ENCODE peak calls at places on chromosomes 5 and 9, in five cellular contexts. W is IMR-90, S is K562, X is GM12878, M is SK-N-SH. N is an unnamed sample.

GRCh38 chr5:168353216-168353957 is 61.9 kb downstream of the WWC1 start:
- DNase-seq in X (no peak), W (peak), S (no peak), M (no peak), N (no peak)

GRCh38 chr5:112210430-112211005 is 208.6 kb downstream of the EPB41L4A start:
- DNase-seq in X (no peak), S (no peak), M (peak), W (peak), N (peak)

GRCh38 chr5:150540615-150541396 is 32.9 kb downstream of the NDST1 start:
- DNase-seq in W (peak), X (no peak), S (no peak), M (no peak), N (no peak)

GRCh38 chr9:4137755-4138154 is 162.1 kb downstream of the GLIS3 start:
- DNase-seq in S (no peak), W (peak), M (no peak), X (no peak), N (peak)

GRCh38 chr5:146340260-146341081 is 1.8 kb downstream of the POU4F3 start:
- DNase-seq in S (peak), M (no peak), W (peak), X (no peak), N (peak)

GRCh38 chr5:138946241-138946623 is 71.1 kb upstream of the LRRTM2 start:
- DNase-seq in W (no peak), X (no peak), S (no peak), M (peak), N (no peak)

GRCh38 chr5:76608833-76609232 is 14.4 kb downstream of the F2RL2 start:
- DNase-seq in M (no peak), S (no peak), X (no peak), W (peak), N (peak)

GRCh38 chr5:143403607-143404415 is at the start of gene NR3C1:
- DNase-seq in W (peak), X (no peak), M (peak), S (peak), N (peak)

GRCh38 chr9:75134495-75134894 is 46.2 kb downstream of the OSTF1 start:
- DNase-seq in S (no peak), X (no peak), M (no peak), W (no peak), N (no peak)

GRCh38 chr5:56440871-56441740 is 208.0 kb upstream of the ANKRD55 start:
- DNase-seq in M (no peak), X (no peak), W (peak), S (no peak), N (peak)

GRCh38 chr5:113199122-113199905 is 222.7 kb downstream of the DCP2 start:
- DNase-seq in X (no peak), M (no peak), W (peak), S (no peak), N (no peak)

GRCh38 chr5:151480859-151481258 is 33.5 kb downstream of the SLC36A1 start:
- DNase-seq in W (peak), S (no peak), M (peak), X (no peak), N (no peak)

GRCh38 chr9:23730364-23730763 is 95.7 kb downstream of the ELAVL2 start:
- DNase-seq in M (no peak), X (no peak), W (no peak), S (no peak), N (no peak)

GRCh38 chr5:128111818-128112448 is 28.4 kb downstream of the SLC12A2 start:
- DNase-seq in M (no peak), W (peak), X (no peak), S (no peak), N (no peak)

GRCh38 chr9:69085523-69086283 is 50.2 kb downstream of the FXN start:
- DNase-seq in W (peak), S (no peak), M (no peak), X (no peak), N (no peak)

GRCh38 chr9:89001917-89002540 is 10.8 kb downstream of the S1PR3 start:
- DNase-seq in M (no peak), W (no peak), S (no peak), X (no peak), N (no peak)

GRCh38 chr5:141528401-141528984 is 39.6 kb downstream of the PCDHGC5 start:
- DNase-seq in S (no peak), M (no peak), W (peak), X (no peak), N (no peak)

GRCh38 chr9:88784960-88785359 is 206.3 kb upstream of the S1PR3 start:
- DNase-seq in X (no peak), W (no peak), S (no peak), M (no peak), N (no peak)

GRCh38 chr9:134026981-134027380 is 1.7 kb downstream of the BRD3OS start:
- DNase-seq in X (no peak), W (no peak), S (no peak), M (no peak), N (no peak)

GRCh38 chr5:112957970-112958773 is 18.4 kb upstream of the DCP2 start:
- DNase-seq in W (peak), M (no peak), X (peak), S (no peak), N (peak)

GRCh38 chr9:221989-222776 is 7.5 kb downstream of the DOCK8 start:
- DNase-seq in M (no peak), S (no peak), X (no peak), W (no peak), N (no peak)

GRCh38 chr5:177364159-177364962 is 6.6 kb downstream of the RGS14 start:
- DNase-seq in W (no peak), M (no peak), X (peak), S (no peak), N (no peak)

GRCh38 chr9:120408680-120409258 is 171.2 kb downstream of the CDK5RAP2 start:
- DNase-seq in W (no peak), S (no peak), X (no peak), M (peak), N (no peak)

GRCh38 chr5:18238321-18238720 is 604.1 kb downstream of the TAF11L14 start:
- DNase-seq in M (no peak), S (no peak), W (no peak), X (no peak), N (no peak)

GRCh38 chr9:94563548-94563947 is 8.7 kb downstream of the PCAT7 start:
- DNase-seq in W (no peak), X (no peak), S (no peak), M (no peak), N (no peak)

GRCh38 chr5:125357660-125358059 is 611.2 kb upstream of the ZNF608 start:
- DNase-seq in M (no peak), X (no peak), W (no peak), S (no peak), N (no peak)

GRCh38 chr5:72653586-72653985 is 146.4 kb upstream of the ZNF366 start:
- DNase-seq in S (no peak), X (no peak), W (no peak), M (peak), N (no peak)

GRCh38 chr5:10949856-10950630 is 189.0 kb upstream of the DAP start:
- DNase-seq in W (no peak), X (no peak), M (no peak), S (no peak), N (no peak)

GRCh38 chr9:135087489-135087791 is at the start of gene OLFM1:
- DNase-seq in S (peak), W (peak), X (no peak), M (peak), N (peak)

GRCh38 chr9:84874583-84874982 is 205.1 kb downstream of the NTRK2 start:
- DNase-seq in X (no peak), M (no peak), S (no peak), W (no peak), N (no peak)

GRCh38 chr9:18668944-18669343 is 195.0 kb downstream of the ADAMTSL1 start:
- DNase-seq in X (no peak), W (no peak), S (no peak), M (no peak), N (peak)

GRCh38 chr5:139312075-139312474 is 18.5 kb downstream of the MATR3 start:
- DNase-seq in X (no peak), M (no peak), S (no peak), W (no peak), N (no peak)

GRCh38 chr5:90289837-90290236 is 119.7 kb downstream of the CETN3 start:
- DNase-seq in S (no peak), M (no peak), W (no peak), X (no peak), N (no peak)

GRCh38 chr5:5649641-5650040 is 227.2 kb downstream of the ICE1 start:
- DNase-seq in S (no peak), X (no peak), W (no peak), M (no peak), N (no peak)

GRCh38 chr9:13529321-13530104 is 250.0 kb upstream of the MPDZ start:
- DNase-seq in M (no peak), X (no peak), W (no peak), S (no peak), N (no peak)

GRCh38 chr9:81575976-81576375 is 113.4 kb downstream of the TLE1 start:
- DNase-seq in S (no peak), X (no peak), W (peak), M (no peak), N (no peak)

GRCh38 chr5:137733011-137733410 is 2.9 kb downstream of the KLHL3 start:
- DNase-seq in W (peak), M (no peak), X (no peak), S (no peak), N (no peak)

GRCh38 chr5:137731201-137731600 is 4.7 kb downstream of the KLHL3 start:
- DNase-seq in M (no peak), S (no peak), X (no peak), W (peak), N (no peak)

GRCh38 chr5:137727623-137728022 is 8.3 kb downstream of the KLHL3 start:
- DNase-seq in W (no peak), S (no peak), X (no peak), M (no peak), N (no peak)

GRCh38 chr5:137728048-137728447 is 7.8 kb downstream of the KLHL3 start:
- DNase-seq in M (no peak), X (no peak), S (no peak), W (no peak), N (no peak)

DNA sequence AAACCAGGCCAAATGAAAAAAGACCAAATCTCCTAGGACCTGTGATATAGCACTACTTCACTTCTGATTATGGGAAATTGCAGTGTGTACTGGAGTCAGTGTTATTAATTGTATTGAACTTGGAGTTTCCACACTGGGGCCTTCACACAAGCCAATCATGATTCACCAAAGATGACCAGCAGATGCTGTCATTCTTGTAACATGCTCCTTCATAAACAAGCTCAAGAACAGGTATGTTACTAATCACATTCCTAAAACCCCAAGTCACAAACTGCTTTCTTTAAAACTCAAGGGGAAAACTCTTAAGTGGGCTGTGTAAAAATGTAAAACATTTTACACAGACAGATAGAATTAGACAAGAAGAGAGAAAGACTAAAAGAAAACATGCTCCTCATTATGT is 5.6 kb downstream of the KLHL3 start:
- DNase-seq in M (no peak), W (peak), X (no peak), S (no peak), N (no peak)
- TF ChIP-seq RCOR1 in M (no peak), W (no peak), X (no peak), S (no peak), N (no peak)

GRCh38 chr5:78816143-78816765 is 167.7 kb upstream of the LHFPL2 start:
- DNase-seq in S (no peak), W (peak), X (no peak), M (no peak), N (no peak)
- TF ChIP-seq RCOR1 in S (no peak), W (no peak), X (no peak), M (no peak), N (no peak)

GRCh38 chr5:133247881-133248642 is 196.2 kb downstream of the HSPA4 start:
- DNase-seq in M (peak), X (no peak), W (peak), S (peak), N (peak)

GRCh38 chr5:133245191-133246052 is 193.6 kb downstream of the HSPA4 start:
- DNase-seq in M (no peak), S (peak), X (no peak), W (peak), N (peak)

GRCh38 chr5:133246376-133247144 is 194.7 kb downstream of the HSPA4 start:
- DNase-seq in M (no peak), W (peak), S (peak), X (no peak), N (no peak)

GRCh38 chr5:133246053-133246370 is 194.2 kb downstream of the HSPA4 start:
- DNase-seq in W (no peak), S (no peak), M (no peak), X (no peak), N (no peak)

DNA sequence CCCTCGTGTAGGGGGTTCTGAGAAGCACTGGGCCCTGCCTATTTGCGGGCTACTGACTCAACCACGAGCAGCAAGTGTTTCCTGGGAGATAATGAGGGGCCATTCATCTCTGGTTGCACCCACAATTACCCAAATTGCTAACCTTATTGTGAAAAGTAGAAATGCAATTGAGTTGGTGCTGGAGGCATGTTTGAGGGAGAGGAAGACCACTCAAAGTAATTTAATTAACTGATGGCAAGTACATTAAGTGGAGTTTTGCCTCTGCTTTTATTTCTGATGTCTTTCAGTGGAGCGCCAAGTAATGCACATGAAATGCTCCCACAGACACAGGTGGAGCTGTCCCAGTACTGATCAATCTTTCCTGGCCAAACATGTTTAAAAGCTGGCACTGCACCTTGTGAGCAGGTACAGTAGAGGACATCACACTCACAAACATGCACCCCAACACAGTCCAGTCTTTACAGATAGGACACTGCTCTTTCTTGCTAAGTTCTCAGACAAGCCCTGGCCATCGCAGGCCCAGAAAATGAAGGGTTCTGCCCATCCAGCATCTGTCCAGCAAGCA is 195.4 kb downstream of the HSPA4 start:
- DNase-seq in S (peak), W (no peak), M (no peak), X (no peak), N (no peak)
- TF ChIP-seq RCOR1 in S (no peak), W (no peak), M (no peak), X (no peak), N (no peak)

GRCh38 chr5:32989815-32990214 is 278.7 kb downstream of the NPR3 start:
- DNase-seq in M (no peak), X (no peak), W (no peak), S (no peak), N (no peak)
- TF ChIP-seq RCOR1 in M (no peak), X (no peak), W (no peak), S (no peak), N (no peak)